ENCODE peak calls at places on chromosomes 1 and 21, in four cellular contexts. A is IMR-90, L is sigmoid colon, P is Panc1. V is an unnamed sample.

GRCh38 chr1:154342836-154343472 is 17.6 kb downstream of the ATP8B2 start:
- DNase-seq in P (no peak), L (no peak), A (no peak), V (no peak)

GRCh38 chr1:165857046-165857801 is 29.8 kb downstream of the UCK2 start:
- DNase-seq in A (peak; percentile 55), L (no peak), P (no peak), V (peak; percentile 64)

GRCh38 chr1:6171546-6172124 is 8.5 kb downstream of the CHD5 start:
- DNase-seq in L (no peak), A (no peak), P (no peak), V (no peak)

GRCh38 chr21:38241029-38241740 is 15.6 kb upstream of the KCNJ15 start:
- DNase-seq in P (no peak), A (no peak), L (no peak), V (no peak)

GRCh38 chr1:26574690-26575349 is 45.3 kb downstream of the RPS6KA1 start:
- DNase-seq in A (peak; percentile 33), P (no peak), L (no peak), V (no peak)

GRCh38 chr21:25313891-25314646 is 293.2 kb downstream of the MRPL39 start:
- DNase-seq in A (peak; percentile 67), P (no peak), L (no peak), V (peak; percentile 3)

GRCh38 chr1:4749406-4749805 is 95.0 kb downstream of the AJAP1 start:
- DNase-seq in L (no peak), P (no peak), A (no peak), V (no peak)

GRCh38 chr1:23809751-23810171 is 9.2 kb upstream of the GALE start:
- DNase-seq in P (no peak), L (peak; percentile 83), A (peak; percentile 51), V (peak; percentile 75)

GRCh38 chr1:167899253-167899681 is 14.7 kb downstream of the ADCY10 start:
- DNase-seq in L (peak; percentile 71), P (no peak), A (peak; percentile 71), V (no peak)

GRCh38 chr21:14533555-14534400 is 12.3 kb downstream of the SAMSN1 start:
- DNase-seq in P (peak; percentile 50), A (no peak), L (no peak), V (peak; percentile 83)

GRCh38 chr1:215606564-215607168 is 39.6 kb downstream of the KCTD3 start:
- DNase-seq in P (no peak), L (no peak), A (peak; percentile 42), V (peak; percentile 22)

GRCh38 chr1:182249201-182249676 is 142.4 kb downstream of the GLUL start:
- DNase-seq in A (no peak), L (no peak), P (no peak), V (peak; percentile 11)

GRCh38 chr1:205187420-205187819 is 24.1 kb downstream of the DSTYK start:
- DNase-seq in P (no peak), A (no peak), L (no peak), V (no peak)

GRCh38 chr21:29726061-29726460 is 213.7 kb downstream of the GRIK1 start:
- DNase-seq in L (no peak), P (no peak), A (no peak), V (no peak)

GRCh38 chr1:159826436-159827101 is at the start of gene SLAMF8:
- DNase-seq in A (no peak), L (no peak), P (no peak), V (no peak)

GRCh38 chr1:205629751-205630150 is 2.1 kb downstream of the ELK4 start:
- DNase-seq in P (no peak), A (no peak), L (no peak), V (no peak)

GRCh38 chr1:76055987-76056386 is 18.6 kb upstream of the ST6GALNAC3 start:
- DNase-seq in P (no peak), A (no peak), L (no peak), V (no peak)

GRCh38 chr1:245800901-245801605 is 646.3 kb downstream of the KIF26B start:
- DNase-seq in L (no peak), P (no peak), A (peak; percentile 80), V (no peak)

GRCh38 chr1:1127551-1128451 is 11.9 kb upstream of the C1orf159 start:
- DNase-seq in A (no peak), L (no peak), P (no peak), V (no peak)

GRCh38 chr1:161885013-161885412 is 118.9 kb downstream of the ATF6 start:
- DNase-seq in P (no peak), A (peak; percentile 93), L (no peak), V (peak; percentile 74)

GRCh38 chr1:68293609-68294353 is 61.5 kb upstream of the WLS start:
- DNase-seq in L (no peak), A (peak; percentile 45), P (no peak), V (no peak)

GRCh38 chr1:2469103-2469940 is 6.8 kb upstream of the PLCH2 start:
- DNase-seq in P (no peak), L (no peak), A (no peak), V (no peak)

GRCh38 chr1:212470059-212470458 is 37.3 kb downstream of the NENF start:
- DNase-seq in A (peak; percentile 99), L (peak; percentile 97), P (no peak), V (peak; percentile 97)

GRCh38 chr1:9455487-9456237 is 83.6 kb upstream of the SLC25A33 start:
- DNase-seq in A (peak; percentile 56), P (no peak), L (peak; percentile 85), V (peak; percentile 45)

GRCh38 chr1:81305997-81306452 is 494.7 kb upstream of the ADGRL2 start:
- DNase-seq in P (peak; percentile 4), L (no peak), A (peak; percentile 54), V (peak; percentile 67)

GRCh38 chr1:903305-903704 is 20.4 kb upstream of the SAMD11 start:
- DNase-seq in A (no peak), L (no peak), P (no peak), V (no peak)

GRCh38 chr1:3746784-3747521 is 5.3 kb upstream of the CCDC27 start:
- DNase-seq in L (peak; percentile 93), P (peak; percentile 28), A (peak; percentile 55), V (peak; percentile 80)

GRCh38 chr1:20878799-20879198 is 91.7 kb upstream of the HP1BP3 start:
- DNase-seq in A (no peak), P (no peak), L (no peak), V (no peak)

GRCh38 chr1:235642021-235642942 is 7.3 kb downstream of the GNG4 start:
- DNase-seq in L (no peak), A (peak; percentile 67), P (no peak), V (peak; percentile 65)

GRCh38 chr1:101820080-101820479 is 176.6 kb downstream of the OLFM3 start:
- DNase-seq in A (peak; percentile 15), P (no peak), L (no peak), V (peak; percentile 58)

GRCh38 chr21:22297575-22297974 is 1299.4 kb downstream of the NCAM2 start:
- DNase-seq in P (no peak), A (no peak), L (no peak), V (no peak)

GRCh38 chr21:34801519-34802132 is 132.8 kb downstream of the CLIC6 start:
- DNase-seq in L (no peak), P (no peak), A (no peak), V (peak; percentile 42)

GRCh38 chr1:116624040-116624439 is 43.5 kb downstream of the IGSF3 start:
- DNase-seq in L (no peak), P (no peak), A (no peak), V (no peak)

GRCh38 chr21:31873696-31874599 is 1.1 kb downstream of the HUNK start:
- DNase-seq in P (no peak), L (peak; percentile 72), A (peak; percentile 33), V (no peak)

GRCh38 chr21:46299167-46299566 is 13.0 kb downstream of the YBEY start:
- DNase-seq in A (no peak), P (no peak), L (no peak), V (no peak)

GRCh38 chr1:119631086-119631432 is 17.0 kb downstream of the ZNF697 start:
- DNase-seq in A (no peak), L (no peak), P (no peak), V (no peak)
- H3K4me3 ChIP-seq in A (no peak overlapping the region), L (peak overlapping the region; percentile 36), P (no peak overlapping the region), V (peak overlapping the region; percentile 7)

GRCh38 chr1:200130552-200130951 is 103.0 kb downstream of the NR5A2 start:
- DNase-seq in A (peak; percentile 24), P (no peak), L (no peak), V (peak; percentile 61)

GRCh38 chr1:200129480-200129879 is 102.0 kb downstream of the NR5A2 start:
- DNase-seq in P (no peak), L (no peak), A (no peak), V (no peak)

GRCh38 chr1:200133123-200133522 is 105.6 kb downstream of the NR5A2 start:
- DNase-seq in L (no peak), A (no peak), P (no peak), V (no peak)

GRCh38 chr1:200134116-200134515 is 106.6 kb downstream of the NR5A2 start:
- DNase-seq in A (no peak), P (no peak), L (no peak), V (peak; percentile 80)

GRCh38 chr1:200131551-200132125 is 104.1 kb downstream of the NR5A2 start:
- DNase-seq in A (peak; percentile 36), L (no peak), P (no peak), V (peak; percentile 6)
- TF ChIP-seq CTCF in A (no peak), L (no peak), P (peak; percentile 21), V (no peak)

GRCh38 chr21:44353200-44353970 is at the start of gene TRPM2:
- DNase-seq in P (no peak), A (no peak), L (no peak), V (no peak)

GRCh38 chr21:44352253-44352860 is 1.1 kb upstream of the TRPM2 start:
- DNase-seq in L (no peak), A (no peak), P (no peak), V (no peak)

GRCh38 chr21:44354775-44355771 is 1.7 kb downstream of the TRPM2 start:
- DNase-seq in P (no peak), L (no peak), A (no peak), V (no peak)

GRCh38 chr21:44351535-44352252 is 1.7 kb upstream of the TRPM2 start:
- DNase-seq in P (no peak), A (no peak), L (no peak), V (no peak)

GRCh38 chr21:44354001-44354405 is 582 bp downstream of the TRPM2 start:
- DNase-seq in P (no peak), A (no peak), L (no peak), V (no peak)
- H3K4me3 ChIP-seq in P (no peak overlapping the region), A (no peak overlapping the region), L (peak overlapping the region; percentile 9), V (no peak overlapping the region)

GRCh38 chr1:220121791-220122530 is 28.0 kb downstream of the IARS2 start:
- DNase-seq in A (no peak), P (no peak), L (no peak), V (no peak)

GRCh38 chr1:220124542-220124941 is 30.6 kb downstream of the IARS2 start:
- DNase-seq in A (peak; percentile 71), P (no peak), L (no peak), V (no peak)

GRCh38 chr1:220119043-220119512 is 25.1 kb downstream of the IARS2 start:
- DNase-seq in A (peak; percentile 21), P (no peak), L (no peak), V (no peak)

GRCh38 chr1:220127076-220127475 is 33.1 kb downstream of the IARS2 start:
- DNase-seq in A (no peak), P (no peak), L (no peak), V (no peak)

DNA sequence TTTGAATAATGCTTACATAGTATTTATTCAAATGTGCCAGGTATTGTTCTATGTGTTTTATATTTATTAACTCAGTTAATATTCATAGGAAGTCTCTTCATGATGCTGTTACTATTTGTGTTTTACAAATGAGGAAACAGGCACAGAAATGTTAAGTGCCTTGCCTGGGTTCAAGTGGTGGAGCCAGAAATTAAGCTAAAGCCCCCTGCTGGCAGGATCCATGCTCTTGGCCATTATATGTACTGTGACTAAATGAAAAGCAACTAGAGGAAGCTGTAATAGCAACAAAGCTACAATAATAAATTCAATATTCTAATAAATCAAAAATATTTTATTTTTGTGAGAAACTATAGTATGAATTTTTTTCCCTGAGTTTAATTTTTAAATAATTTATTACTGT is 30.0 kb downstream of the IARS2 start:
- DNase-seq in L (no peak), A (no peak), P (no peak), V (peak; percentile 6)
- TF ChIP-seq CTCF in L (no peak), A (peak; percentile 24), P (peak; percentile 62), V (peak; percentile 37)

V was measured in epithelial cell of esophagus.